ENCODE peak calls at places on chromosome 1, in nine cellular contexts. D is cardiac muscle cell, M is stomach, Q is GM23248, S is fibroblast of mammary gland, I is astrocyte of the spinal cord, P is AG04450, V is lower lobe of right lung, G is thoracic aorta. J is an unnamed sample.

GRCh38 chr1:36542962-36543515 is 60.3 kb upstream of the CSF3R start:
- DNase-seq in P (no peak), Q (no peak), S (no peak), I (no peak), M (no peak), G (no peak), V (no peak), D (peak), J (no peak)

GRCh38 chr1:76835203-76835602 is 32.1 kb upstream of the ST6GALNAC5 start:
- DNase-seq in Q (peak), D (no peak), S (no peak), G (no peak), M (no peak), P (no peak), V (no peak), I (peak), J (no peak)

GRCh38 chr1:203428981-203429599 is 46.5 kb upstream of the PRELP start:
- DNase-seq in S (no peak), M (peak), D (peak), V (no peak), Q (no peak), P (no peak), I (no peak), G (no peak), J (no peak)

GRCh38 chr1:6309550-6309949 is 48.7 kb upstream of the GPR153 start:
- DNase-seq in D (no peak), M (no peak), Q (no peak), G (no peak), S (no peak), I (no peak), P (no peak), V (no peak), J (no peak)

GRCh38 chr1:204600203-204600602 is 84.0 kb downstream of the MDM4 start:
- DNase-seq in Q (no peak), M (no peak), D (no peak), P (no peak), V (no peak), S (no peak), G (no peak), I (no peak), J (no peak)

GRCh38 chr1:183027031-183027430 is 3.8 kb downstream of the LAMC1 start:
- DNase-seq in Q (peak), V (no peak), S (no peak), P (no peak), M (no peak), G (no peak), D (no peak), I (no peak), J (no peak)

GRCh38 chr1:108560430-108561144 is 687 bp downstream of the EEIG2 start:
- DNase-seq in D (peak), S (peak), P (no peak), I (peak), V (peak), M (peak), G (no peak), Q (peak), J (no peak)

GRCh38 chr1:101485712-101486111 is 248.9 kb downstream of the S1PR1 start:
- DNase-seq in Q (no peak), I (no peak), G (no peak), V (no peak), M (no peak), P (no peak), S (no peak), D (no peak), J (no peak)

DNA sequence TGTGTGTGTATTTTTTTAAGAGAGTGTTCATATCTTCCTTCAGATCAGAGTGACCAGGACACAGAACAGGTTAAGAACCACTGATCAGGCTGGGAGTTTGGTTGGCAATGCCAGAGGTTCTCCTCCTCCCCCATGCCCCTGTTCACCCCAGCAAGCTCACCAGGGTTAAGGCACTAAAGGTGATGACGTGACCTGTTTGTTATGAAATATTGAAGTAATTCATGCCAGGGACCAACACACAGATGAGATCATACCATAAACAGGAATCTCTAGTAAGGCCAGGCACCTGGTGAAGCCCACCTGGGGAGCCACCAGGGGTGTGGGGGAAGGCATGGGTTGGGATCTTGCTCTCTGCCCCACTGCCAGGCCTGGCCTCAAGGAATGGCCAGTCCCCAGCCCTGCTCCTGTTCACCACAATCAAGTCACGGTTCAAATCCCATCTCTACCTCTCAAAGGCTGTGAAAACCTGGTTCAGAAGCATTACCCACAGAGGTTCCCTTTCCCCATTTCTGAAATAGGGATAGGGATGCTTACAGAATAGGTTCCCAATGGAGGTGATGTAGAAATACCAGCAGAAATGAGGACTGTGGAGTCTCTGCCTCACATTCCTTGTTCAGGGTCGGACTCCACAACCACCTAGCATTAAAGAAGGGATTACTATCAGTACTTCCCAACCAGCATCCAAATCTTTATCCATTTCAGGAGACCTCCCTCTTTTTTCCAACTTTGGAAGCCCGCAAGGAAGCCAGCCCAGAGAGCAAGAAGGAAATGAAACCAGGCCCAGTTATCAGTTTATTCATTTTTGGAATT is 2.4 kb downstream of the ID3 start:
- DNase-seq in I (peak), Q (peak), G (no peak), P (no peak), M (no peak), V (no peak), D (peak), S (peak), J (no peak)
- H3K4me3 ChIP-seq in I (peak), Q (peak), G (peak), P (peak), M (peak), V (peak), D (peak), S (no peak), J (peak)

DNA sequence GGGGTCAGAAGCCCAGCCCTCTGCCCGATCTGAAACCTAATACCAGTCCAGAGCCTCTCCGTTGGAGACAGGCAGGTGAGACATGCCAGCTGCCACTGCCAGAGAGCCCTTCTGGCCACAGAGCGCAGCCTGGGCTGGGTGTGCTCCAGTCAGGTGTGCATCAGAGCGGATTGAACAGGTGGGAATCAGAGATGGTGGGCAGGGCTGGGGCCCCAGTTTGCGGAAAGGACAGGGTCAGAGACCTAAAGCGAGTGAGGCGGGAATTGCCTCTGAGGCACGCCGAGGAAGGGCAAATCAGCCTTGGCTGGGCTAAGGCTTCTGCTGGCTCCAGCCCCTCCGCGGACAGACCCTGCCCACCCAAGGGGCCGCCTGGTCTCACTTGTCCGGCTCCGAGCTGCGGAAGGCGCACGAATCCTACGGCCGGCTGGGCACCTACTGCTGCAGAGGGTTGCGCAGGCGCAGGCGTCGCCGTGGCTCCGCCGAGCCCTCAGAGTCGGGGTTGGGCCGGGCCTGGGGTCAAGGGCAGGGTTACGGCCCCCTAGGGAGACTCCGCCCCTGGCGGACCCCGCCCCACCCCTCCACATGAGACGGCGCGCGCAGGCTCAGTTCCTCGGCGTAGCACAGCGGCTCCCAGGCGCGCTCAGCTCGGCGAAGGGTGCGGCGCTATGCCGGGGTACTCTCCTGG is 10.3 kb downstream of the CPLANE2 start:
- DNase-seq in M (peak), I (no peak), P (no peak), Q (peak), S (no peak), D (peak), G (no peak), V (peak), J (no peak)
- H3K4me3 ChIP-seq in M (peak), I (peak), P (peak), Q (peak), S (no peak), D (peak), G (peak), V (peak), J (peak)

DNA sequence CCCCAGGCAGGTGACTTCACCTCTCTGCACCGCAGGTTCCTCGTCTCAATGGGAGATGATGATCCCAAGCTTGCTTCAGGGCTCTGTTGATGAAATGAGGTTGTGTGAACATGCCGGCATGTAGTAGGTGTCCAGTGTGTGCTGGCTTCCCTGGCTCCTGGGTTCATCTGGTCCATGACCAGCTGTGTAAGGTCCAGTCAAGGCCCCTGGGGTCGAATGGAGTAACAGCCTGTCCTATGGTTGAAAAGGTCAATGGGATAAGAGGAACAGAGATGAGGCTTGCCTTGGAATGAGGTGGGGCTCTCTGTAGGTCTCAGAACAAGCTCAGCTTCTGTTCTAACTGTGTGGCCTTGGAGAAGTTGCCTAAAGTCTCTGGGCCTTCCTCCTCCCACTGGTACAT is 26.5 kb downstream of the RPS6KA1 start:
- DNase-seq in D (no peak), V (no peak), M (no peak), I (no peak), S (no peak), P (no peak), G (no peak), Q (no peak), J (no peak)
- H3K4me3 ChIP-seq in D (no peak), V (no peak), M (no peak), I (no peak), S (no peak), P (no peak), G (no peak), Q (no peak), J (no peak)

GRCh38 chr1:89567797-89568196 is 43.2 kb downstream of the LRRC8B start:
- DNase-seq in M (no peak), P (no peak), Q (no peak), G (no peak), D (no peak), S (no peak), V (no peak), I (no peak), J (no peak)

GRCh38 chr1:89563957-89564604 is 39.5 kb downstream of the LRRC8B start:
- DNase-seq in G (no peak), M (no peak), P (no peak), V (no peak), S (peak), I (no peak), D (no peak), Q (no peak), J (no peak)

GRCh38 chr1:89565521-89565920 is 40.9 kb downstream of the LRRC8B start:
- DNase-seq in G (no peak), V (no peak), Q (no peak), P (no peak), D (no peak), S (no peak), M (no peak), I (no peak), J (no peak)

DNA sequence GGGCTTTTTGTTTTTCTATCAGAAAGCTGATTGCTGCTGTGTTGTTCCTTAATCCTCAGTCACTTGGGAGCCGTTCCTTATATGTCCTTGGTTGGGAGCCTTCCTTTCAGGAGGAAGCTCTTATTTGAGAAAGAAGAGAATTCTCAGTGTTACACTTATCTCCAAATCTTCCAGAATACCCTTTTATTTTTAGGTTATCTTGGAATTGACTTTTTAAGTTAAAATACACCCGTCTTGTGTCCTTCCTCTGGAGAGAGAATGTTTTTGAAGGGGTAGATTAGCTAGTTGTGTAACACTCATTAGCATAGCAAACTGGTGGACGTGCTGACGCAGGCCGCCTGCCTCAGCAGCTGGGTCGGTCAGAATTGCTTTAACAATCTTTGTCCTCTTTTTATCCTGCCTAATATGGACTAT is 42.1 kb downstream of the LRRC8B start:
- DNase-seq in G (no peak), D (peak), Q (no peak), P (no peak), S (peak), M (no peak), V (peak), I (peak), J (no peak)
- H3K4me3 ChIP-seq in G (peak), D (no peak), Q (no peak), P (no peak), S (no peak), M (no peak), V (peak), I (no peak), J (no peak)

DNA sequence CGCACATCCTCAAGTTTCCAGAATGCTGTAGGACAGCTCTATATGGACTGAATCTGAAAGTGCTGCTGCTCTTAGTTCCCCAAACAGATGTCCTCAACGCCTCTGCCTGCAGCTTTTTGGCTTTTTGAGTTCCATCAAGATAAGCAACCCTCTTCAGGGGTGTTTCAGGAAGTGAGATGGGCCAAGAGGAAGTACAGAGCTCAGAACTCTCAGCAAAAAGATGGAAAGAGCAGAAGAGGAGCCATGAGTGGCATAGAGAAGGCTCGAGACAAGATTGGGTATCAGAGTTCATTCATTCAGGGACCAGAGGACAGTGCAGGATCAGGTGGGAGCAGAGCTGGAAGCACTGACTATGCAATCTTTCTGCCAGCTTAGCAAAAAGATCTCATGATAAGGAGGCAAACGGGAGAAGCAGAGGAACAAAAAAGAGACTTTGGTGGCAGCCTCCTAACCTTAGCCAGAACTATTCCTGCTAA is at the start of the genes ADORA3 and TMIGD3:
- DNase-seq in D (no peak), M (no peak), I (no peak), G (no peak), V (no peak), Q (no peak), S (no peak), P (no peak), J (no peak)
- H3K4me3 ChIP-seq in D (no peak), M (peak), I (no peak), G (peak), V (peak), Q (no peak), S (no peak), P (no peak), J (no peak)

GRCh38 chr1:8477983-8478362 is 160.1 kb downstream of the SLC45A1 start:
- DNase-seq in I (no peak), V (no peak), M (no peak), P (no peak), D (no peak), G (no peak), Q (peak), S (no peak), J (no peak)
- H3K4me3 ChIP-seq in I (no peak), V (no peak), M (no peak), P (no peak), D (no peak), G (no peak), Q (peak), S (no peak), J (no peak)

J was measured in skeletal muscle cell.